ENCODE peak calls at places on chromosomes 4 and X, in eight cellular contexts. H, I, U, K, A, N, W and T are unnamed samples. For H3K4me1 and H3K9me3, the result is how much of the 10 kb centered on the place peaks cover.

GRCh38 chrX:133913658-133914388 is 71.6 kb downstream of the GPC3 start:
- DNase-seq in H (no peak), I (no peak), U (no peak), K (no peak), A (no peak), N (no peak), W (no peak), T (no peak)

GRCh38 chrX:97366246-97366645 is 482.5 kb downstream of the RPA4 start:
- DNase-seq in H (no peak), I (no peak), U (no peak), K (no peak), A (no peak), N (no peak), W (no peak), T (no peak)

GRCh38 chr4:95231713-95232112 is 317.1 kb downstream of the UNC5C start:
- DNase-seq in H (no peak), I (no peak), U (no peak), K (no peak), A (no peak), N (no peak), W (no peak), T (no peak)

GRCh38 chr4:17059192-17059634 is 160.8 kb upstream of the LDB2 start:
- DNase-seq in H (no peak), I (no peak), U (no peak), K (peak), A (no peak), N (no peak), W (peak), T (no peak)

GRCh38 chrX:123860506-123860840 is 620 bp downstream of the XIAP start:
- DNase-seq in H (no peak), I (no peak), U (peak), K (no peak), A (peak), N (no peak), W (no peak), T (peak)

GRCh38 chr4:121370729-121371325 is 10.0 kb downstream of the QRFPR start:
- DNase-seq in H (no peak), I (no peak), U (no peak), K (peak), A (peak), N (no peak), W (no peak), T (peak)

GRCh38 chr4:70895846-70896435 is 6.2 kb upstream of the MOB1B start:
- DNase-seq in H (no peak), I (no peak), U (no peak), K (no peak), A (no peak), N (no peak), W (no peak), T (no peak)

GRCh38 chr4:104860227-104861123 is 286.2 kb upstream of the TET2 start:
- DNase-seq in H (no peak), I (peak), U (peak), K (peak), A (peak), N (no peak), W (no peak), T (peak)

GRCh38 chrX:53088136-53088974 is 5.6 kb upstream of the KANTR start:
- DNase-seq in H (peak), I (peak), U (peak), K (peak), A (peak), N (peak), W (peak), T (peak)

GRCh38 chrX:5672099-5672498 is 556.6 kb downstream of the NLGN4X start:
- DNase-seq in H (no peak), I (no peak), U (no peak), K (no peak), A (no peak), N (no peak), W (no peak), T (no peak)

GRCh38 chr4:101697266-101697665 is 93.3 kb upstream of the BANK1 start:
- DNase-seq in H (no peak), I (no peak), U (no peak), K (no peak), A (no peak), N (no peak), W (no peak), T (no peak)

GRCh38 chr4:25654971-25655963 is at the start of gene SLC34A2:
- DNase-seq in H (no peak), I (peak), U (no peak), K (no peak), A (peak), N (peak), W (no peak), T (no peak)

GRCh38 chr4:105784761-105785160 is 76.2 kb downstream of the GSTCD start:
- DNase-seq in H (no peak), I (no peak), U (no peak), K (no peak), A (no peak), N (no peak), W (no peak), T (no peak)

GRCh38 chr4:89230271-89230670 is 77.3 kb downstream of the GPRIN3 start:
- DNase-seq in H (no peak), I (no peak), U (no peak), K (no peak), A (no peak), N (no peak), W (no peak), T (no peak)

GRCh38 chr4:89222171-89222570 is 85.4 kb downstream of the GPRIN3 start:
- DNase-seq in H (no peak), I (no peak), U (no peak), K (no peak), A (no peak), N (no peak), W (no peak), T (no peak)

GRCh38 chr4:89221175-89221867 is 86.3 kb downstream of the GPRIN3 start:
- DNase-seq in H (no peak), I (no peak), U (no peak), K (no peak), A (no peak), N (no peak), W (no peak), T (no peak)

DNA sequence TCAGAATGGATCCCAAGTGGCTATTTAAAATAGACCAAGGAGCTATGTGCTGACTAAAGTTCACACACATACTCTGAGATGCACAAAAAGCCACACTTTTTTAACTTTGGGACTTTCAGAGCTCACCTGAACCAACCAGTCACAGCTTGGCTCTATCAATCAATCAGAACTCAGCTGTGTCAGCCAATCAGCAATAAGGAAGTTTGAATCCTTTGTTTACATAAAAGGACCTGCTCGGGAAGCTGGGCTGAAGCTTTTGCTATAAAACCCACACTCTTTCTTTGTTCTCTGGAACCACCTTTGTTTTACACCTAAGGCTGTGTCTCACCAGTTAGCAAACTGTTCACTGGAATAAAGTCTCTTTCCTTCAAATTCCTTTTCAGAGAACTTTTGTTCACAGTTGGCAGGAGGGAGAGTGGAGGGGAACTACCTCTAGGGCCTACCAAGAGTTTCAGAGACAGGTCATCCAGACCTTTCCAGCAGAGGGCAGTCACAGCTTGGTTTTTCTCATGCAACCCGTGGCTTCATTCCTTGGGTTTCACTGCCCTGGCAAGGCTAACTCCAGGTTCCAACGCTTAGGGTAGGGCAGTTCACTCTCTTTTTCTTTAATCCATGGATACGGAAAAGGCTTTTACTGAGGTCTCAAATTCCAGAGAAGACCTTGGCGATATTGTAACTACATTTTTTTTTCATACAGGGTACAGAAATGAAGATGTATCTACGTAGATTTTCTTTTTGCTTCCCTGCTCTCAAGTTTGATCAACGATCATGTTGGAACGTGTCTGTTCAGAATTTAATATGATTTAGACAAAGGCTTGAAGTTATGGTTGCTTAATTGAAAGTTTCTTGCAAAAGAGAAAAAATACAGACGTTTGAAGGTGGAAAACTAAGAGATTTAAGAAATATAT is 80.7 kb downstream of the GPRIN3 start:
- DNase-seq in H (no peak), I (peak), U (peak), K (peak), A (peak), N (peak), W (peak), T (peak)
- H3K4me1 ChIP-seq in H (under half), I (under half), U (under half), K (under half), A (under half), N (under half), W (under half), T (under half)

GRCh38 chrX:10072786-10073568 is 83.8 kb upstream of the CLCN4 start:
- DNase-seq in H (no peak), I (no peak), U (no peak), K (no peak), A (no peak), N (no peak), W (no peak), T (no peak)
- H3K9me3 ChIP-seq in H (under half), I (under half), U (under half), K (under half), A (under half), N (under half), W (under half), T (under half)

GRCh38 chrX:136764206-136764605 is 16.5 kb downstream of the ARHGEF6 start:
- DNase-seq in H (no peak), I (no peak), U (no peak), K (no peak), A (no peak), N (no peak), W (no peak), T (no peak)
- H3K4me1 ChIP-seq in H (under half), I (under half), U (under half), K (under half), A (under half), N (under half), W (under half), T (half or more)

GRCh38 chrX:105347373-105347772 is 126.9 kb upstream of the TEX13A start:
- DNase-seq in H (no peak), I (no peak), U (no peak), K (no peak), A (no peak), N (no peak), W (no peak), T (no peak)
- H3K9me3 ChIP-seq in H (under half), I (under half), U (under half), K (under half), A (under half), N (under half), W (under half), T (under half)

DNA sequence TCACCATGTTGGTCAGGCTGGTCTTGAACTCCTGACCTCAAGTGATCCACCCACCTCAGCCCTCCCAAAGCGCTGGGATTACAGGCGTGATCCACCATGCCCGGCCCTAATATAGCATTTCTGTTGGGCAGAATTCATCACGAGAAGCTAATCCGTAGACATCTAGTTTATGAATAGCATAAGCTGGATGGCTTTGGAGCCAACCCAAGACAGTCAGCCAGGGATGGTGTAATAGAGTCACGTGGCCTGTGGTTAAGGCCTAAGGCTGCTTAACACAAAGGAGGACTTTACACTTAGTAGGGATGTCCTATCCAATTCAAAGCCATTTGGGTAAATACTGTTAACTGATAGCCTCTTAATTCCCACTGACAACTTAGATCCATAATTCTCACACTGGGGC is 173.6 kb downstream of the RAP1GDS1 start:
- DNase-seq in H (no peak), I (no peak), U (no peak), K (no peak), A (no peak), N (no peak), W (no peak), T (no peak)
- H3K4me1 ChIP-seq in H (under half), I (under half), U (under half), K (under half), A (under half), N (under half), W (under half), T (under half)

DNA sequence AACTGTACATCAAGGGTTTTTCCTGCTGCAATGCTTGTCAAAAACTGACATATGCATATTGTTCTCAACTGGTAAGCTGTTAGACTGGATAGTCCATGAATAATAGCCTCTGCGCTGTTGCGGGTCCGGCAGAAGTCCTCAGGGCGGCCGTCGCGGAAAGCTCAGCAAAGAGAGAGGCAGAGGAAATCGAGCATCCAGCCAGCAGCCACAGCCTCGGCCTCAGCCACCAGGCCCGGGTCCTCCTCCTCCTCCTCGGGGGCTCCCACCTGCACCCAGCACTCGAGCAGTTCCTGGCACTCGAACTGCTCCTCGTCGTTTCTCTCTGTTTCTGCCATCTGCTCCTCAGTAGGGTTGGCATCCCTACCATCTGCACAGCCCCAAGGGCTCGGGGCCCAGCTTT is 53.7 kb downstream of the UPRT start:
- DNase-seq in H (peak), I (no peak), U (no peak), K (no peak), A (no peak), N (no peak), W (no peak), T (no peak)
- H3K9me3 ChIP-seq in H (under half), I (under half), U (under half), K (under half), A (under half), N (under half), W (under half), T (under half)